ENCODE peak calls at places on chromosomes 7 and 10, in eight cellular contexts. L is colonic mucosa, W is fibroblast of mammary gland, X is GM23338, E is foreskin keratinocyte, Z is GM20000, R is AG04449, O is B cell. S is an unnamed sample.

GRCh38 chr10:46232666-46233065 is 54.1 kb upstream of the ANTXRL start:
- DNase-seq in L (peak), W (no peak), X (no peak), E (no peak), Z (no peak), R (no peak), O (no peak), S (no peak)

GRCh38 chr7:158002486-158003080 is 585.0 kb downstream of the PTPRN2 start:
- DNase-seq in L (no peak), W (no peak), X (no peak), E (no peak), Z (no peak), R (no peak), O (no peak), S (no peak)

GRCh38 chr10:91944880-91945630 is 21.5 kb downstream of the BTAF1 start:
- DNase-seq in L (no peak), W (peak), X (no peak), E (peak), Z (no peak), R (no peak), O (no peak), S (no peak)

GRCh38 chr7:31065840-31066239 is 13.7 kb downstream of the ADCYAP1R1 start:
- DNase-seq in L (no peak), W (no peak), X (no peak), E (no peak), Z (no peak), R (no peak), O (no peak), S (no peak)

GRCh38 chr10:128883126-128884060 is 583.6 kb upstream of the MGMT start:
- DNase-seq in L (no peak), W (no peak), X (no peak), E (no peak), Z (no peak), R (no peak), O (no peak), S (no peak)

GRCh38 chr10:98417973-98418372 is 3.0 kb upstream of the PYROXD2 start:
- DNase-seq in L (no peak), W (no peak), X (no peak), E (no peak), Z (no peak), R (no peak), O (no peak), S (no peak)

GRCh38 chr7:139671967-139672366 is 105.8 kb downstream of the HIPK2 start:
- DNase-seq in L (no peak), W (no peak), X (no peak), E (no peak), Z (no peak), R (no peak), O (no peak), S (no peak)

GRCh38 chr10:81903472-81903871 is 28.5 kb downstream of the NRG3 start:
- DNase-seq in L (no peak), W (no peak), X (no peak), E (no peak), Z (no peak), R (no peak), O (no peak), S (no peak)

GRCh38 chr7:69739906-69740545 is 141.8 kb downstream of the AUTS2 start:
- DNase-seq in L (no peak), W (peak), X (no peak), E (peak), Z (peak), R (no peak), O (no peak), S (no peak)

GRCh38 chr7:27066148-27066547 is 29.7 kb downstream of the HOXA1 start:
- DNase-seq in L (no peak), W (peak), X (no peak), E (peak), Z (no peak), R (peak), O (no peak), S (no peak)

GRCh38 chr7:101816499-101817030 is 861 bp upstream of the CUX1 start:
- DNase-seq in L (peak), W (peak), X (no peak), E (no peak), Z (peak), R (no peak), O (peak), S (no peak)

GRCh38 chr7:139092090-139092796 is 17.3 kb downstream of the ZC3HAV1 start:
- DNase-seq in L (no peak), W (no peak), X (no peak), E (no peak), Z (no peak), R (no peak), O (no peak), S (no peak)

GRCh38 chr7:17279081-17279480 is 19.4 kb upstream of the AHR start:
- DNase-seq in L (no peak), W (no peak), X (no peak), E (no peak), Z (no peak), R (no peak), O (no peak), S (no peak)

GRCh38 chr10:97648557-97649404 is 8.3 kb downstream of the PI4K2A start:
- DNase-seq in L (peak), W (peak), X (peak), E (peak), Z (peak), R (peak), O (peak), S (peak)

GRCh38 chr7:112888781-112889180 is 98.6 kb upstream of the TMEM168 start:
- DNase-seq in L (no peak), W (no peak), X (no peak), E (no peak), Z (no peak), R (no peak), O (no peak), S (no peak)

GRCh38 chr7:100794741-100795140 is 32.6 kb downstream of the EPHB4 start:
- DNase-seq in L (no peak), W (no peak), X (no peak), E (no peak), Z (no peak), R (no peak), O (no peak), S (no peak)

GRCh38 chr7:17044396-17044795 is 162.6 kb upstream of the AGR3 start:
- DNase-seq in L (no peak), W (no peak), X (no peak), E (no peak), Z (no peak), R (no peak), O (no peak), S (no peak)

GRCh38 chr7:81111358-81111757 is 192.5 kb upstream of the SEMA3C start:
- DNase-seq in L (no peak), W (peak), X (no peak), E (peak), Z (no peak), R (peak), O (no peak), S (peak)

GRCh38 chr10:56357018-56357417 is 4.0 kb downstream of the ZWINT start:
- DNase-seq in L (no peak), W (no peak), X (no peak), E (no peak), Z (no peak), R (no peak), O (no peak), S (no peak)

GRCh38 chr7:116727432-116728009 is 55.5 kb downstream of the MET start:
- DNase-seq in L (no peak), W (no peak), X (no peak), E (no peak), Z (no peak), R (no peak), O (no peak), S (no peak)

GRCh38 chr10:104005172-104005863 is 38.4 kb downstream of the SLK start:
- DNase-seq in L (no peak), W (no peak), X (no peak), E (no peak), Z (no peak), R (no peak), O (no peak), S (no peak)

GRCh38 chr7:127792528-127793342 is 140.7 kb downstream of the SND1 start:
- DNase-seq in L (peak), W (peak), X (peak), E (no peak), Z (peak), R (no peak), O (no peak), S (no peak)

GRCh38 chr7:151247611-151248176 is 800 bp downstream of the SMARCD3 start:
- DNase-seq in L (no peak), W (no peak), X (no peak), E (no peak), Z (peak), R (no peak), O (no peak), S (no peak)

GRCh38 chr7:157490465-157490912 is 153.7 kb downstream of the DNAJB6 start:
- DNase-seq in L (no peak), W (peak), X (no peak), E (peak), Z (no peak), R (no peak), O (no peak), S (no peak)

GRCh38 chr10:126867567-126868365 is 37.5 kb upstream of the DOCK1 start:
- DNase-seq in L (no peak), W (peak), X (no peak), E (no peak), Z (no peak), R (peak), O (no peak), S (peak)

GRCh38 chr10:121792198-121792597 is 135.6 kb downstream of the ATE1 start:
- DNase-seq in L (no peak), W (peak), X (no peak), E (no peak), Z (no peak), R (no peak), O (no peak), S (no peak)

GRCh38 chr10:132361581-132362101 is 29.6 kb downstream of the LRRC27 start:
- DNase-seq in L (no peak), W (no peak), X (no peak), E (no peak), Z (no peak), R (no peak), O (no peak), S (no peak)

GRCh38 chr10:3737811-3738311 is 47.1 kb downstream of the KLF6 start:
- DNase-seq in L (no peak), W (no peak), X (no peak), E (no peak), Z (no peak), R (no peak), O (no peak), S (no peak)

GRCh38 chr7:4783762-4784351 is 8.4 kb downstream of the AP5Z1 start:
- DNase-seq in L (no peak), W (no peak), X (no peak), E (no peak), Z (no peak), R (no peak), O (no peak), S (no peak)

GRCh38 chr7:107505997-107506682 is 36.3 kb downstream of the GPR22 start:
- DNase-seq in L (peak), W (peak), X (no peak), E (peak), Z (no peak), R (no peak), O (no peak), S (no peak)

GRCh38 chr7:1672851-1673486 is 2.9 kb downstream of the ELFN1 start:
- DNase-seq in L (no peak), W (no peak), X (no peak), E (no peak), Z (no peak), R (no peak), O (peak), S (no peak)

GRCh38 chr10:76350583-76350982 is 919.2 kb downstream of the LRMDA start:
- DNase-seq in L (no peak), W (peak), X (no peak), E (no peak), Z (no peak), R (no peak), O (no peak), S (no peak)

GRCh38 chr7:24290004-24290641 is 6.1 kb downstream of the NPY start:
- DNase-seq in L (peak), W (peak), X (peak), E (peak), Z (peak), R (no peak), O (peak), S (no peak)

GRCh38 chr10:120819366-120819765 is 31.8 kb upstream of the WDR11 start:
- DNase-seq in L (no peak), W (no peak), X (no peak), E (no peak), Z (no peak), R (no peak), O (no peak), S (no peak)

GRCh38 chr7:35012155-35012554 is 25.1 kb downstream of the DPY19L1 start:
- DNase-seq in L (peak), W (no peak), X (no peak), E (no peak), Z (no peak), R (no peak), O (no peak), S (no peak)

GRCh38 chr10:6202684-6203330 is at the start of gene PFKFB3:
- DNase-seq in L (peak), W (peak), X (peak), E (peak), Z (peak), R (no peak), O (peak), S (peak)
- TF ChIP-seq CTCF in L (peak), W (peak), X (peak), E (peak), Z (peak), R (peak), O (peak), S (peak)

DNA sequence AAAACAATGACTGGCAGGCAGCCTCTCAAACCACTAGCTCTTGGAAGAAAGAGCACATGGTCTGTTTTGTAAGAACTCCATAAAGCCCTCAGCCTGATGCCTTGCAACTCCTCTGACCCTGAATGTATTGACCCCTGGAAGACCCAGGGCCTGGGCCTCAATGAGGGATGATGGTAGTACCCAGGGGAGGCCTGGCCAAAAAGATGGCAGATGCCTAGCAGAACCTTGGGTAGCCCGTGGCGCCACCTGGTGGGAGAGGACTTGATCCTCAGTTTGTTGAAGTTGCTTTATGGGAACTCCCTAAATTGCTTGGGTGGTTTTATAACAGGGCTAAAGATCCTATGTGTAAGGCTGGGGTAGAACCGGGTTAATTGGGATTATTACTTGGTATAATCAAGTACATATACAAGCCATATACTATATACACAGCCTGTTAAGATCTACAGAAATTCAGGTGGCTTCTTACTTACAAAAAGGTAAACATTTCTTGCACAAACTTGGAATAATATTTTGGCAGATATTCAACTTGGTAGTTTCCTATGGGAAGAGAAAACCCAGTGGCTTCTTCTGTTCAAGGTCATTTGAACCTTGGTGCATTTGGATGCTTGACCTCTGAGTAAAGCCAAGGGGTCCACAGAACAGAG is 95.8 kb upstream of the CACUL1 start:
- DNase-seq in L (peak), W (peak), X (peak), E (peak), Z (peak), R (no peak), O (no peak), S (no peak)
- TF ChIP-seq CTCF in L (peak), W (peak), X (peak), E (peak), Z (peak), R (peak), O (peak), S (peak)

GRCh38 chr7:130152270-130153141 is 52.7 kb downstream of the TMEM209 start:
- DNase-seq in L (no peak), W (peak), X (no peak), E (no peak), Z (no peak), R (no peak), O (no peak), S (no peak)
- TF ChIP-seq CTCF in L (no peak), W (no peak), X (no peak), E (no peak), Z (no peak), R (no peak), O (no peak), S (no peak)

DNA sequence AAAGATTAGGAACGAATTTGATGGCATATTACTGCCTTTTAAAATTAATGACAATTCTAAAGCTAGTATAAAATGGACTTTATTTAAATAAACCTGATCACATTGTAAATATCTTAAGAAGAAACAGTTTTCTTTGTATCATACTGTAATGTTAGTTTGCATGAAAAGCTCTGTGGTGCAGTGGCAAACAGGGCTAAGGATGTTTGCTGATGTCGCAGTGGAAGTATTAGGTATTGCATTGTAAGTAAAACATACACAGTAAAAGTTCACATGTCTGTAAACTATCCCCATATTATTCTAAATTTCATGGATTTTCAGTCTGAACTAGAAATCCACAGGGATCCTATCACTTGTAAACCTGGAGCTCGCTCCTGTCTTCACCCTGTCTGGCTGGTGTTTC is 252.6 kb upstream of the ZNF32 start:
- DNase-seq in L (no peak), W (no peak), X (no peak), E (no peak), Z (no peak), R (no peak), O (no peak), S (no peak)
- TF ChIP-seq CTCF in L (no peak), W (peak), X (no peak), E (no peak), Z (no peak), R (peak), O (no peak), S (peak)

DNA sequence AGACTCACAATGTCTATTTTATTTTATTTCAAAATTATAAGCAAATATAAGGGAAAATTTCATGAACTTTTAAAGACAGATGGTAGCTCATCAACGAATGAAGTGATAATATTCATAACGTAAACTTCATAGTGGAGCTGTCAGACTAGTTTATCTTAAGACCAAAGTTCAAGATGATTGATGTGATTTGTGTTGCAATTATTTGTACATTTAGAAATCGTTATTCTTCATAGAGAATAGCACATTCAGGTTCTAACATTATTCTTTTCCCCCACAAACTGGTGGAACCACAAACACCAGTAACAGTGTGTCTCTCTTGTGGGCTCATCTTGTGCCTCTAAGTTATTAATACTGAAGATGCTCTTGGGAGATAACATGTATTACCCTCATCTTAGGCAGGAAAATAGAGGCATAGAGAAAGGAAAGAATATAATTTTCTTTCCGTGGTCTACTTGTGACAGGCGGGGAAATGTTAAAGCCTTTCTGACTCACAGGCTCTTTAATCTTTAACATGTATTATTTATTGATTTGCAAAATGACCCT is 37.0 kb downstream of the CCSER2 start:
- DNase-seq in L (no peak), W (no peak), X (no peak), E (no peak), Z (no peak), R (no peak), O (no peak), S (no peak)
- TF ChIP-seq CTCF in L (no peak), W (no peak), X (no peak), E (no peak), Z (no peak), R (no peak), O (no peak), S (no peak)

DNA sequence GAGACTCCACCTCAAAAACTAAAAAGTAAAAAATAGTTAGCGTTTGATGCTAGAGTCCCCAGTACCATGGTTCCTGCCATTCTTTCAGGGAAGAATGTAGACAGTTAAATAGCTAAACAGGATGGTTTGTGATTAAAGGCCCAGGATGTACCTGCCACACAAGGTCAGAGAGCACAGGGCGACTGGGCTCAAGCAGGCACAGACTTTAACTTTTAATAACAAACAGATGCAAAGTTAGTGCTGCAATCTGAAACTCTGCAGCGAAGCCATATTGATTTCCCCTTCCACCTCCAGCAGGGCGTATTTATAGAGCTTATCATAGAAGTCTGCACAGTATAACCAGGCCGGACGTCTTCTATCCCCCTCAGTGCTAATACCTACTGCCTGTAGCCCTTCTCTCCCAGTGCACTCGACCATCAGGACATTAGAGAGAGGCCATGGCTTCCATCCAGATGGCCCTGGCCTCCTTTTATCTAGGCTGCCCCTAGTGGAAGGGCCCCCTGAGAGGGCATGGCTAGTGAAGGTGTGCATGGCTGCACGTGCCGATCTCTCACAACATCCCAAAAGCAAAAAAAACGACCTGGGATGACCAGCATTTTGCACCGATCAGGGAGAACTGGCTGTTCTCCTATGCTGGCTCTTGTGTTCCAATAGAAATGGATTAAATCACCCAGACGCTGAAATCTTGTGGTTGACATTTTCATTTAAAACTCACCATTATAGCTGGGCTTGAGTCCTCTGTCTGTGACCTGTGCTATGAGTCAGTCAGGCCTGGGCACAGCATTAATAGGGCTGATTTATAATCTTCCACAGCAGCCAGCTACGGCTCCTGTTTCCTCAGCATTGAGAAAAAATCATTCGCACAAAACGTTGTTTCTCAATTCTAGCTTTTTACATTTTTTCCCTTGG is 7.6 kb upstream of the BAG3 start:
- DNase-seq in L (no peak), W (peak), X (no peak), E (no peak), Z (no peak), R (no peak), O (no peak), S (no peak)
- TF ChIP-seq CTCF in L (no peak), W (peak), X (peak), E (no peak), Z (no peak), R (peak), O (no peak), S (no peak)

GRCh38 chr7:105621617-105622016 is 40.3 kb upstream of the EFCAB10 start:
- DNase-seq in L (no peak), W (peak), X (no peak), E (no peak), Z (no peak), R (no peak), O (no peak), S (no peak)
- TF ChIP-seq CTCF in L (no peak), W (no peak), X (no peak), E (no peak), Z (no peak), R (no peak), O (no peak), S (no peak)

GRCh38 chr10:59553127-59553649 is 156.5 kb downstream of the SLC16A9 start:
- DNase-seq in L (no peak), W (no peak), X (peak), E (no peak), Z (no peak), R (no peak), O (no peak), S (no peak)
- TF ChIP-seq CTCF in L (no peak), W (no peak), X (peak), E (no peak), Z (no peak), R (no peak), O (no peak), S (no peak)

GRCh38 chr10:79930751-79931150 is 18.2 kb downstream of the SFTPD start:
- DNase-seq in L (no peak), W (no peak), X (no peak), E (no peak), Z (no peak), R (no peak), O (no peak), S (no peak)
- TF ChIP-seq CTCF in L (no peak), W (no peak), X (no peak), E (no peak), Z (no peak), R (no peak), O (no peak), S (no peak)

S was measured in AG04450.